ENCODE peak calls at places on chromosomes 4 and X, in nine cellular contexts. Q is body of pancreas, R is thoracic aorta, X is hepatocyte, A is HCT116, K is stomach, O is adrenal gland, M is H7, I is endothelial cell of umbilical vein. D is an unnamed sample.

GRCh38 chr4:55399581-55399980 is 3.8 kb downstream of the TMEM165 start:
- DNase-seq in K (no peak), X (no peak), R (no peak), A (no peak), I (no peak), M (no peak), Q (no peak), O (no peak), D (no peak)

GRCh38 chrX:130295519-130296314 is 27.0 kb upstream of the ZNF280C start:
- DNase-seq in M (no peak), Q (no peak), R (no peak), A (no peak), X (no peak), I (no peak), K (no peak), O (no peak), D (no peak)

GRCh38 chr4:11297201-11297600 is 131.5 kb downstream of the HS3ST1 start:
- DNase-seq in Q (no peak), R (no peak), M (no peak), A (peak; percentile 42), K (no peak), X (no peak), I (peak; percentile 12), O (no peak), D (no peak)

GRCh38 chrX:110219920-110220319 is 98.0 kb downstream of the AMMECR1 start:
- DNase-seq in O (no peak), X (no peak), M (no peak), K (no peak), R (no peak), Q (no peak), I (peak; percentile 3), A (no peak), D (no peak)

GRCh38 chr4:34953145-34953799 is 1291.0 kb downstream of the ARAP2 start:
- DNase-seq in A (peak; percentile 65), M (no peak), Q (no peak), K (no peak), R (no peak), X (peak; percentile 10), I (no peak), O (no peak), D (peak; percentile 25)

GRCh38 chr4:74056858-74057562 is 18.5 kb upstream of the CXCL3 start:
- DNase-seq in O (no peak), K (no peak), I (peak; percentile 20), A (peak; percentile 68), R (no peak), M (no peak), Q (no peak), X (no peak), D (no peak)

GRCh38 chr4:186592961-186593586 is 37.7 kb upstream of the MTNR1A start:
- DNase-seq in A (no peak), K (no peak), R (no peak), I (no peak), Q (no peak), X (no peak), M (no peak), O (no peak), D (peak; percentile 37)

GRCh38 chrX:69362889-69363288 is 141.2 kb upstream of the NALF2 start:
- DNase-seq in R (no peak), I (no peak), Q (no peak), X (peak; percentile 47), K (no peak), M (no peak), A (no peak), O (no peak), D (no peak)

GRCh38 chr4:114728426-114728825 is 129.8 kb downstream of the UGT8 start:
- DNase-seq in O (no peak), A (no peak), I (no peak), K (no peak), R (no peak), M (no peak), Q (no peak), X (no peak), D (no peak)

DNA sequence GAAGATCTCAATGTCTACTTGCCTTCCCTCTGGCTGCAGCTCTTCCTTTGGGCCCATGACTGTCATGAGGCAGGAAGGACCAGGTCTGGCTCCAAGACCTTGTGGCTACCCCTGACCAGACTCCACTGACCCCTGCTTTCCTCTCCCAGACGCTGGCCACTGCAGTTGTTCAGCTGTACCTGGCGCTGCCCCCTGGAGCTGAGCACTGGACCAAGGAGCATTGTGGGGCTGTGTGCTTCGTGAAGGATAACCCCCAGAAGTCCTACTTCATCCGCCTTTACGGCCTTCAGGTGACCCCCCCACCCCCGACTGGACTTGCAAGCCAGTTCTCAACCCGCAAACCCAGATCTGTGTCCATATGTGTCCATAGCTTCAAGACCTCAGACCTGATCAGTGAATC is 535 bp downstream of the WAS start:
- DNase-seq in A (no peak), O (no peak), K (no peak), R (no peak), X (no peak), M (peak; percentile 19), I (no peak), Q (no peak), D (no peak)
- H3K4me3 ChIP-seq in A (no peak overlapping the region), O (peak overlapping the region; percentile 15), K (peak overlapping the region; percentile 31), R (peak overlapping the region; percentile 54), X (no peak overlapping the region), M (no peak overlapping the region), I (no peak overlapping the region), Q (no peak overlapping the region), D (no peak overlapping the region)

DNA sequence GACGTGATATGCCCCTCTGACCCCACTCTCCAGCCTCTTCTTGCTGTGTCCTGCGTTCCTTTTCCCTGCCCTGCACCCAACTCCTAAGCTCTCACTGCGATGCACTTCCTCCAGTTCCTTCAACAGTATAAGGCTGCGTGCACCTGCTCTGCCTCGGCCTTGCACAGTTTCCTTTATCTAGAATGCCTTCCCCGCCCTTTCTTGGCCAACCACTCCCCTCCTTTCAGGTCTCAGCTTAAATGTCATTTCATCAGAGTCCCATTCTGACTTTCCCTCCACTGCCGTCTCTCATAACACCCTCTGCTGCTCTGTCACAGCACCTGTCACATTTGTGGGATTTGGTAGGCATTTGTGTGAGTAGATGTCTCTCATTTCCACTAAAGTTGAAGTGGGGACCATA is 58.4 kb upstream of the NEIL3 start:
- DNase-seq in X (peak; percentile 10), A (no peak), O (no peak), K (no peak), Q (no peak), R (no peak), M (no peak), I (no peak), D (no peak)
- H3K4me3 ChIP-seq in X (no peak overlapping the region), A (no peak overlapping the region), O (no peak overlapping the region), K (no peak overlapping the region), Q (no peak overlapping the region), R (no peak overlapping the region), M (no peak overlapping the region), I (no peak overlapping the region), D (no peak overlapping the region)

GRCh38 chrX:9343971-9344370 is 120.9 kb upstream of the TBL1X start:
- DNase-seq in Q (no peak), K (no peak), M (no peak), X (no peak), O (no peak), R (no peak), I (no peak), A (no peak), D (no peak)

GRCh38 chrX:9341305-9342201 is 123.3 kb upstream of the TBL1X start:
- DNase-seq in K (peak; percentile 68), M (peak; percentile 43), A (no peak), X (peak; percentile 74), Q (peak; percentile 63), I (peak; percentile 54), R (no peak), O (peak; percentile 76), D (no peak)

GRCh38 chrX:9340619-9341304 is 124.1 kb upstream of the TBL1X start:
- DNase-seq in Q (peak; percentile 51), A (no peak), R (no peak), M (peak; percentile 59), I (peak; percentile 20), K (peak; percentile 27), X (peak; percentile 21), O (peak; percentile 47), D (no peak)

GRCh38 chrX:9339603-9340569 is 125.0 kb upstream of the TBL1X start:
- DNase-seq in R (no peak), X (no peak), O (no peak), I (no peak), K (no peak), Q (no peak), M (peak; percentile 63), A (no peak), D (no peak)

DNA sequence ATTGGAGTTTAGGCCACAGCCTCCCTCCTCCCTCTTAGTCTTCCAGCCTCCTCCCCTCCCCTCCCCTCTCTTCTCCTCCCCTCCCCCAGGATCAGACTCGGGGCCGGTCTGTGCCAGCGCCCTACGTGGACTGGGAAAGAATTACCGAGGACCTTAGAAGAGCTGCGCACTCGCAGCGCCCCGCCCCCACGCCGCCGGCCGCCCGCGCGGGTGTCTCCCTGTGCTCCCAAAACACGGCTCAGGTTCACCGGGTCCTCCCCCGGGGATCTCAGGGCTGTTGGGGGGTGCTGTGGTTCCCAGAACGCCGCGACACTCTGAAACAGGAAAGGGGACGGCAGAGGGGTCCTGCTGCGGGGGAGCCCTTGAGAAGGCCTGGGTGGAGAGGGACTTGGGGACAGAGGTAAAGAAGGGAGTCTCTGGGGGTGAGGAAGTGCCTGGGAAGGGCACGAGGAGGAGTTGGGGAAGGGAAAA is 122.2 kb upstream of the TBL1X start:
- DNase-seq in I (peak; percentile 54), K (peak; percentile 83), X (peak; percentile 87), M (peak; percentile 95), R (peak; percentile 31), Q (peak; percentile 80), O (peak; percentile 91), A (peak; percentile 71), D (peak; percentile 82)
- H3K4me3 ChIP-seq in I (no peak overlapping the region), K (peak overlapping the region; percentile 11), X (no peak overlapping the region), M (peak overlapping the region; percentile 53), R (peak overlapping the region; percentile 70), Q (no peak overlapping the region), O (peak overlapping the region; percentile 22), A (peak overlapping the region; percentile 42), D (peak overlapping the region; percentile 54)

GRCh38 chr4:184282251-184282713 is 64.6 kb upstream of the ENPP6 start:
- DNase-seq in M (peak; percentile 60), O (no peak), R (no peak), K (peak; percentile 63), I (no peak), X (peak; percentile 43), Q (no peak), A (no peak), D (no peak)

GRCh38 chr4:184280591-184281071 is 63.0 kb upstream of the ENPP6 start:
- DNase-seq in K (no peak), X (no peak), A (no peak), O (no peak), Q (no peak), M (no peak), I (no peak), R (no peak), D (no peak)

GRCh38 chr4:184281231-184282139 is 63.8 kb upstream of the ENPP6 start:
- DNase-seq in I (no peak), R (no peak), M (peak; percentile 28), O (no peak), K (no peak), A (no peak), Q (no peak), X (no peak), D (no peak)

GRCh38 chr4:184279496-184280082 is 61.9 kb upstream of the ENPP6 start:
- DNase-seq in Q (no peak), A (no peak), M (no peak), K (no peak), I (no peak), O (no peak), X (no peak), R (no peak), D (no peak)

DNA sequence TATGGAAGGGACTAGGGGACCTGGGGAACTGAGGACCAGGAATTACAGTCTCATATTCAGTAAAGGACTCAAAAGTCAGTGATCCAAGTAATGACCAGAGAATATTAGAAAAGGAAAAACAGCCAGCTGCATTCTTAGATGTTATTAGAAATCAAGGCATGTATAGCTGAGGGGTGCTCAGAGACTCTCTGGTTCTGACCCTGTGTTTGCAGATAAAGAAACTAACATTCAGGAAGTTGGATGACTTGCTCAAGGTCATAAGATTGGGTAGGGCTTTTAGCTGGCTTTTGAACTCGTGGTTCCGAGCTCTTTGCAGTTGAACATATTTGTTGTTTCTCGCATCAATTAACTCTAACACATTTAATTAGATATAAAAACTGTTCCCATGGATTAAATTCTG is 62.4 kb upstream of the ENPP6 start:
- DNase-seq in X (no peak), Q (no peak), R (no peak), O (no peak), M (no peak), A (no peak), I (no peak), K (no peak), D (no peak)
- H3K4me3 ChIP-seq in X (no peak overlapping the region), Q (no peak overlapping the region), R (no peak overlapping the region), O (no peak overlapping the region), M (no peak overlapping the region), A (no peak overlapping the region), I (no peak overlapping the region), K (no peak overlapping the region), D (no peak overlapping the region)